ENCODE peak calls at places on chromosomes 3 and 15, in four cellular contexts. A, Q, T and L are unnamed samples.
A peak's percentile ranks its signal among the peaks of the same experiment; 100 is the strongest.

GRCh38 chr3:59482001-59482400 is 432.2 kb upstream of the CFAP20DC start:
- DNase-seq in A (no peak), Q (no peak), T (no peak), L (no peak)

GRCh38 chr3:196093271-196094111 is 11.6 kb upstream of the TFRC start:
- DNase-seq in A (no peak), Q (no peak), T (no peak), L (no peak)

GRCh38 chr15:23857028-23857641 is 170.0 kb upstream of the NDN start:
- DNase-seq in A (no peak), Q (peak; percentile 53), T (no peak), L (no peak)

GRCh38 chr3:165874663-165875489 is 37.7 kb upstream of the BCHE start:
- DNase-seq in A (no peak), Q (peak; percentile 83), T (no peak), L (no peak)

GRCh38 chr15:62853114-62853832 is 189.3 kb upstream of the TPM1 start:
- DNase-seq in A (no peak), Q (peak; percentile 80), T (no peak), L (no peak)

GRCh38 chr3:24100694-24101402 is 155.8 kb downstream of the NR1D2 start:
- DNase-seq in A (no peak), Q (peak; percentile 50), T (no peak), L (no peak)

GRCh38 chr3:57689367-57690053 is 3.4 kb downstream of the DENND6A start:
- DNase-seq in A (no peak), Q (no peak), T (no peak), L (no peak)

GRCh38 chr3:87084868-87085267 is 93.9 kb upstream of the VGLL3 start:
- DNase-seq in A (no peak), Q (no peak), T (no peak), L (no peak)

GRCh38 chr3:32009957-32010356 is 28.4 kb downstream of the ZNF860 start:
- DNase-seq in A (no peak), Q (no peak), T (no peak), L (no peak)

GRCh38 chr15:45372032-45372995 is 6.0 kb downstream of the GATM start:
- DNase-seq in A (no peak), Q (no peak), T (no peak), L (no peak)

GRCh38 chr3:128033102-128033501 is 19.1 kb upstream of the SEC61A1 start:
- DNase-seq in A (no peak), Q (no peak), T (no peak), L (no peak)

GRCh38 chr3:66431494-66431893 is 69.3 kb downstream of the LRIG1 start:
- DNase-seq in A (peak; percentile 38), Q (no peak), T (no peak), L (no peak)

GRCh38 chr3:54773251-54773650 is 154.6 kb downstream of the LRTM1 start:
- DNase-seq in A (no peak), Q (no peak), T (no peak), L (no peak)

GRCh38 chr3:186200746-186201145 is 91.9 kb upstream of the ETV5 start:
- DNase-seq in A (no peak), Q (no peak), T (no peak), L (no peak)

GRCh38 chr3:143314291-143315093 is 194.9 kb downstream of the CHST2 start:
- DNase-seq in A (no peak), Q (no peak), T (no peak), L (no peak)

GRCh38 chr15:33040501-33040900 is 154.0 kb downstream of the FMN1 start:
- DNase-seq in A (no peak), Q (no peak), T (no peak), L (no peak)

GRCh38 chr3:111618945-111619344 is 23.8 kb upstream of the ZBED2 start:
- DNase-seq in A (no peak), Q (no peak), T (no peak), L (no peak)

GRCh38 chr3:151316267-151316991 is at the start of gene GPR87:
- DNase-seq in A (no peak), Q (no peak), T (no peak), L (no peak)

GRCh38 chr15:100898661-100899462 is 19.2 kb downstream of the ALDH1A3 start:
- DNase-seq in A (no peak), Q (no peak), T (no peak), L (no peak)

GRCh38 chr3:156477306-156477705 is 77.6 kb downstream of the SSR3 start:
- DNase-seq in A (no peak), Q (no peak), T (no peak), L (no peak)

GRCh38 chr3:177263615-177264365 is 66.5 kb upstream of the TBL1XR1 start:
- DNase-seq in A (no peak), Q (no peak), T (no peak), L (no peak)

GRCh38 chr3:101466465-101467309 is 46.3 kb downstream of the SENP7 start:
- DNase-seq in A (no peak), Q (peak; percentile 53), T (no peak), L (no peak)

GRCh38 chr15:48590704-48591103 is 54.8 kb downstream of the FBN1 start:
- DNase-seq in A (no peak), Q (no peak), T (no peak), L (no peak)

GRCh38 chr3:185365281-185366211 is 2.6 kb downstream of the MAP3K13 start:
- DNase-seq in A (no peak), Q (no peak), T (no peak), L (no peak)

GRCh38 chr3:54134713-54135112 is 12.4 kb downstream of the CACNA2D3 start:
- DNase-seq in A (no peak), Q (no peak), T (no peak), L (no peak)

GRCh38 chr3:27880969-27881892 is 159.1 kb upstream of the EOMES start:
- DNase-seq in A (no peak), Q (no peak), T (no peak), L (no peak)

GRCh38 chr15:38862104-38862503 is 297.5 kb upstream of the RASGRP1 start:
- DNase-seq in A (no peak), Q (no peak), T (no peak), L (no peak)

GRCh38 chr15:38861108-38861507 is 296.5 kb upstream of the RASGRP1 start:
- DNase-seq in A (no peak), Q (no peak), T (no peak), L (no peak)

GRCh38 chr15:38863381-38863780 is 298.8 kb upstream of the RASGRP1 start:
- DNase-seq in A (no peak), Q (no peak), T (no peak), L (no peak)

GRCh38 chr15:38864827-38865604 is 300.4 kb upstream of the RASGRP1 start:
- DNase-seq in A (peak; percentile 44), Q (no peak), T (no peak), L (no peak)

DNA sequence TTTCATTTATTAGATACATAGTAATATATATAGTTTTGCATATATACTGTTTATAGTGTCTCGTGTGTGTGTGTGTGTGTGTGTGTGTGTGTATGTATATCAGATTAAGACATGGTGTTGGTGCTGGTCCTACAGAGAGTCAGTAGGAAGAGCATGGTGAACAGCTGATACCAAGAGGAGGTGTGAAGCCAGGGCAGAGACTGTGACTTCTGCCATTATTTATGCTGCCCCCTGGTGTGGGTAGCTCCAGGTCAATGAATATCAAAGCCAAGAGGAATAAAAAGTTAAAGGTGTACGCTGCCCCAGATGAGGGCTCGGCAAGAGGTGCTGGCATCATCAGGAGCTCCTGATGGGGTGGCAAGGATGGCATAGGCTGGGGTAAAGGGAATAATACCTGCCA is 299.5 kb upstream of the RASGRP1 start:
- DNase-seq in A (no peak), Q (no peak), T (no peak), L (no peak)
- TF ChIP-seq CTCF in A (no peak), Q (no peak), T (no peak), L (no peak)

DNA sequence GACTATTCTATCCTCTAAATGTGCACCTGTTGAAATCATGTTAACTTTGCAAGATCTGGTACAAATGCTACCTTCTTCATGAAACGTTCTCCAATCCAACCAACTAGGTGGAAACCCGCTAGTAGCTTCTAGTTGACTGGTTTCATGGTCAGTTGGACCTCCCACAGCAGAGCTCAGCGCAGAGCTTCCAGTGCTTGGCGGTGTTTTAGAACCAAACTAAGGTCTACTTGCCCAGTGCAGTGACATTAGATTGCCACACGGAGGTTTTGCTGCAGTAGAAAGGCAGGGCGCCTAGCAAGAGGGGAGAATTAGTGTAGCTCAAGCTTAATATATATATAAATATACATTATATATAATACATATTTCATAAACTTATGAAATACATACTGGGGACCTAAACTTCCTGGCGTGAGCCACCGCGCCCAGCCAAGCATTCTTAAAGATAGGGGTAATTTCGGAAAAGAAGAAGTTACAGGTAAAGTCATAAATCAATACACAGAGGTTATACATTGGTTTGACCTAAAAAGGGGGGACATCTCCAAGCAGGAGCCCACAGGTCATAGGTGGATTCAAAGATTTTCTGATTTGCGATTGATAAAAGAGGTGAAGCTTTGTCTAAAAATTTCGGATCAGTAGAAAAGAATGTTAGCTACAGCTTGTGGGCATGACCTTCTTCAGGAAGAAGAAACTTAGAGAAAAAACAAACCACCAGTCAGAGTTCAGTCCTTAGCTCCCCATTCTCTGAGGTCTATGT is 2.0 kb upstream of the OXSR1 start:
- DNase-seq in A (no peak), Q (peak; percentile 41), T (no peak), L (no peak)
- TF ChIP-seq CTCF in A (no peak), Q (no peak), T (no peak), L (no peak)

DNA sequence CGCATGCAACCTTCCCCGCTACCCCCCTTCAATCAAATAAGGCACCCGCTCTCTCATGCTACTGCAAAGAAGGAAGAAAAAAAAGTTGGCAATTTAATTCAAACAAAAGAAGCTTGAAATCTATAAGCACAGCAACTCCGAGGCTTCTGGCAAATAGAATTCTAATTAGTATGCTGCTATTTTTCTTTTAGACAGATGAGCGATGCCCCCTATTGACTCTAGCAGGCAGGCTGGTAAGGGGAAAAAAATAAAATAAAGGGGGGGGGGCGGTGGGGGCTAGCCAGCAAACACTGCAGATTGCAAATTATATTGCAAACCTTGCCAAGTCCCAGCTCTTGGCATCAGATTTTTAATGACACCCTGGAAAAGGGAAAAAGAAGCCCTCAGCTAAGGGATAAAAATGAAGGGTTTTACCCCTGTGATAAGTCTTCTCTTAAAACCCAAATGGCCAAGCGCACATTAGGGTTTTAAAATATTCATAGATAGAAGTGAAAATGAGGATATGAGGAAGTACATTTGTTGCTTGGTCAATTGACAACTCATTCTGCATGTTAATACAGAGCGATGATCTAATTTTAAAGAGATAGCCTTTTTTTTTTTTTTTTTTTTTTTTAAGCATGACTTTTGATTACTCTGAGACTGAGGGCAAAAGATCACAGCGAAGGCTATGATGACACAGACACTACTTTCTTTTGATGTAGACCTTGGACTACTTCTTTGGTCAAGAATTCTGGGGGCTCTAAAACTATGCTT is 255.3 kb downstream of the NR2F2 start:
- DNase-seq in A (no peak), Q (no peak), T (no peak), L (no peak)
- TF ChIP-seq CTCF in A (no peak), Q (no peak), T (no peak), L (no peak)

GRCh38 chr3:79488407-79488806 is 279.4 kb downstream of the ROBO1 start:
- DNase-seq in A (no peak), Q (no peak), T (no peak), L (no peak)

GRCh38 chr3:79491029-79491634 is 276.7 kb downstream of the ROBO1 start:
- DNase-seq in A (no peak), Q (no peak), T (no peak), L (no peak)

GRCh38 chr3:79490165-79491028 is 277.4 kb downstream of the ROBO1 start:
- DNase-seq in A (no peak), Q (no peak), T (no peak), L (no peak)
- TF ChIP-seq CTCF in A (no peak), Q (no peak), T (no peak), L (no peak)

DNA sequence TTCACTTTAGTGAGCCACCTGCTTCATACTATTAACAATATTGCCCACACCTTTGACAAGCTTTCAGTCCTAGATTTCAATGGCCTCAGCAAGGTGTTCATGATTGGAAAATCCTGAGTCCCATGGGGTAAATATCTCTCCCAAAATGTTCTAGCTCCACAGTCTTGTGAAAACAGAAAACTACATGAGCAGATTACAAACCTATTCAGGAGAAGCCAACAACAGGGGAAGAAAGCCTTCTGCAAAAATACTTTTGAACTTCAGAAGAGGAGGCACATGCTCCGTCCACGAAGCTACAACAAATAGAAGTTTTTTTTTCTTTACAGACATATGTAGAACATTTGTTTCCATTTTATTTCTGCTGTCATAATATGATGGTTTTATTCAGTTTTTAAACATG is 725.7 kb upstream of the ARRDC4 start:
- DNase-seq in A (no peak), Q (no peak), T (no peak), L (no peak)
- TF ChIP-seq CTCF in A (no peak), Q (no peak), T (no peak), L (no peak)